ENCODE peak calls at places on chromosomes 4 and X, in six cellular contexts. E is CD8-positive, alpha-beta T cell; H is NCI-H2171 treated with DMSO at 0.1 percent for 48 hours; D is mammary epithelial cell; N is stromal cell of bone marrow; X is D341Med. U is an unnamed sample.
A peak's percentile ranks its signal among the peaks of the same experiment; 100 is the strongest.

GRCh38 chrX:68403060-68403459 is 30.2 kb downstream of the OPHN1 start:
- DNase-seq in N (no peak), H (no peak), E (no peak), X (no peak), D (no peak), U (no peak)

GRCh38 chr4:65538571-65538970 is 131.7 kb downstream of the EPHA5 start:
- DNase-seq in N (no peak), D (no peak), X (no peak), H (no peak), E (no peak), U (no peak)

GRCh38 chr4:13493793-13494192 is 9.7 kb upstream of the RAB28 start:
- DNase-seq in N (no peak), H (no peak), D (no peak), X (no peak), E (no peak), U (no peak)

GRCh38 chr4:173281420-173282333 is 52.5 kb downstream of the HMGB2 start:
- DNase-seq in N (no peak), D (no peak), X (no peak), E (no peak), H (no peak), U (no peak)

GRCh38 chr4:41106081-41106480 is 108.3 kb downstream of the APBB2 start:
- DNase-seq in X (no peak), E (no peak), D (no peak), H (no peak), N (no peak), U (no peak)

GRCh38 chr4:70544279-70544870 is 26.0 kb downstream of the AMTN start:
- DNase-seq in N (no peak), H (no peak), E (no peak), X (peak; percentile 47), D (peak; percentile 22), U (no peak)

GRCh38 chr4:134057356-134057755 is 144.2 kb downstream of the PABPC4L start:
- DNase-seq in E (no peak), D (peak; percentile 28), N (no peak), X (no peak), H (peak; percentile 42), U (no peak)

GRCh38 chr4:6939761-6940743 is 30.4 kb downstream of the TBC1D14 start:
- DNase-seq in N (peak; percentile 15), X (no peak), E (no peak), H (no peak), D (no peak), U (no peak)

GRCh38 chr4:20538922-20539321 is 161.3 kb upstream of the PACRGL start:
- DNase-seq in E (no peak), X (no peak), H (peak; percentile 46), D (no peak), N (no peak), U (no peak)

GRCh38 chr4:127601029-127601428 is 31.7 kb upstream of the INTU start:
- DNase-seq in X (no peak), H (no peak), D (no peak), E (no peak), N (no peak), U (no peak)

GRCh38 chr4:54473077-54473545 is 184.6 kb upstream of the KIT start:
- DNase-seq in H (peak; percentile 63), D (peak; percentile 32), E (no peak), X (no peak), N (no peak), U (peak; percentile 33)

GRCh38 chrX:70444326-70445196 is at the start of gene DLG3:
- DNase-seq in D (peak; percentile 32), N (no peak), E (no peak), H (peak; percentile 40), X (peak; percentile 65), U (no peak)

GRCh38 chr4:55303818-55304217 is 42.2 kb upstream of the SRD5A3 start:
- DNase-seq in E (no peak), N (peak; percentile 18), D (peak; percentile 74), X (no peak), H (no peak), U (no peak)

GRCh38 chrX:7552758-7553157 is 290.2 kb upstream of the VCX start:
- DNase-seq in N (no peak), X (no peak), H (no peak), D (no peak), E (no peak), U (no peak)

GRCh38 chr4:105909699-105910340 is 14.5 kb downstream of the NPNT start:
- DNase-seq in X (no peak), E (no peak), N (peak; percentile 6), D (peak; percentile 77), H (no peak), U (no peak)

GRCh38 chr4:128688025-128688721 is 121.3 kb upstream of the JADE1 start:
- DNase-seq in E (no peak), N (no peak), X (no peak), H (no peak), D (no peak), U (no peak)

U was measured in HuH-7.5.